ENCODE peak calls at places on chromosomes 2 and 18, in four cellular contexts. U is GM12878, E is HepG2, V is K562. W is an unnamed sample.

GRCh38 chr2:54083440-54083839 is 32.0 kb upstream of the ACYP2 start:
- DNase-seq in V (no peak), U (no peak), E (no peak), W (no peak)

GRCh38 chr2:46462936-46463335 is 16.4 kb upstream of the TMEM247 start:
- DNase-seq in V (no peak), E (no peak), U (no peak), W (no peak)

GRCh38 chr2:106900130-106900529 is 14.2 kb upstream of the ST6GAL2 start:
- DNase-seq in V (no peak), U (no peak), E (no peak), W (no peak)

GRCh38 chr2:180644709-180645108 is 335.7 kb upstream of the UBE2E3 start:
- DNase-seq in V (no peak), U (no peak), E (no peak), W (peak)

GRCh38 chr2:236744316-236745105 is 174.9 kb downstream of the ACKR3 start:
- DNase-seq in E (no peak), U (no peak), V (no peak), W (no peak)

GRCh38 chr2:159375241-159375640 is 88.7 kb upstream of the WDSUB1 start:
- DNase-seq in E (no peak), U (no peak), V (no peak), W (no peak)

GRCh38 chr18:39951321-39951720 is 2003.7 kb upstream of the PIK3C3 start:
- DNase-seq in U (no peak), V (no peak), E (no peak), W (no peak)

GRCh38 chr2:18740428-18740827 is 151.1 kb upstream of the NT5C1B start:
- DNase-seq in E (no peak), U (no peak), V (no peak), W (no peak)

GRCh38 chr18:55079481-55080350 is 120.5 kb upstream of the CCDC68 start:
- DNase-seq in U (no peak), E (no peak), V (no peak), W (no peak)

GRCh38 chr2:201419057-201419635 is 32.1 kb downstream of the TRAK2 start:
- DNase-seq in V (no peak), U (no peak), E (no peak), W (peak)

GRCh38 chr18:55401275-55401620 is 186.7 kb downstream of the TCF4 start:
- DNase-seq in E (no peak), U (no peak), V (no peak), W (no peak)

GRCh38 chr2:241200822-241201395 is 12.4 kb downstream of the ANO7 start:
- DNase-seq in E (no peak), U (no peak), V (no peak), W (no peak)

GRCh38 chr2:105369777-105370690 is 28.8 kb downstream of the FHL2 start:
- DNase-seq in E (peak), V (peak), U (peak), W (peak)

GRCh38 chr2:61967262-61967661 is 61.8 kb downstream of the COMMD1 start:
- DNase-seq in E (no peak), U (no peak), V (no peak), W (no peak)

GRCh38 chr2:202066850-202067249 is 6.2 kb upstream of the KIAA2012 start:
- DNase-seq in V (no peak), E (no peak), U (no peak), W (no peak)

GRCh38 chr2:176081451-176081992 is 2.2 kb downstream of the EVX2 start:
- DNase-seq in U (no peak), V (no peak), E (no peak), W (no peak)
- TF ChIP-seq CHD4 in U (no peak), V (no peak), E (no peak), W (no peak)

GRCh38 chr2:86751778-86752177 is 31.7 kb downstream of the RMND5A start:
- DNase-seq in V (no peak), U (no peak), E (no peak), W (no peak)

GRCh38 chr2:86753606-86754005 is 33.5 kb downstream of the RMND5A start:
- DNase-seq in U (no peak), E (no peak), V (no peak), W (no peak)

GRCh38 chr2:86747708-86748627 is 27.9 kb downstream of the RMND5A start:
- DNase-seq in U (no peak), E (peak), V (peak), W (no peak)

GRCh38 chr2:86752934-86753333 is 32.8 kb downstream of the RMND5A start:
- DNase-seq in U (no peak), E (no peak), V (no peak), W (no peak)

DNA sequence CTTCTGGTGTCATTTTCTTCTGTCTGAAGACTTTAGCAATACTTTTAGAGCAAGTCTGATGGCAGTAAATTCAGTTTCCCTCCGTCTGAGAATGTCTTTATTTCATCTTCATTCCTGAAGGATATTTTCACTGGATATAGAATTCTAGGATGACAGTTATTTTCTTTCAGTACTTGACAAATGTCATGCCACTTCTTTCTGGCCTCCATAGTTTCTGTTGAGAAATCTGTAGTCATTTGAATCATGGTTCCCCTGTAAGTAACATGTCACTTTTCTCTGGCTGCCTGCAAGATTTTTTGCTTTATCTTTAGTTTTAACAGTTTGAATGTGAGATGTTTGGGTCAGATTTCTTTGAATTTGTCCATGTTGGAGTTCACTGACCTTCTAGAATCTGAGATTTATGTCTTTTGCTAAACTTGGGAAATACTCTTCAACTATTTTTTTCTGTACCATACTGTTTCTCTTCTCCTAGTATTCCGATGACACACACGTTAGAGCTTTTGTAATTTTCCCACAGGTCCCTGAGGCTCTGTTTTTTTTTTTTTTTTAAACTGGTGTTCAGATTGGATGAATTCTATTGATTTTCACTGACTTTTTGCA is 30.2 kb downstream of the RMND5A start:
- DNase-seq in V (no peak), U (no peak), E (no peak), W (no peak)
- TF ChIP-seq CHD4 in V (no peak), U (no peak), E (no peak), W (no peak)

DNA sequence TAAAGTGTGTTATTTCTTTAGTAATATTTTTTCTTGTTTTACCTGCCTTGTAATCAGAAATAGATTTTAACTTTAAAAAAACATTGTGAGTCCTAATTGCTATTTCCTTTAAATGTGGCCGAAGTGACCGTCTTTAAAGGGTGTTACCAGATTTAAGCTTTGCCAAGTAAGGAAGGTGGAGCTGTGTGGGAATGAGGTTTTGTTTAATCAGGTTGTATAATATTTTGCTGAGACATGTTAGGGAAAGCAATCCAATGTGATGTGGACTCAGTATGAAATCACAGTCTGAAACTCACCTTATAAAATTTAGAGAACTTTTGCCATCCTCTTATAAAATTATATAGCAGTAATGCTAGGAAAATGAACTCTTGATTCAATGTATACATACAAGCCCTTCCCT is 32.9 kb upstream of the ITPRID2 start:
- DNase-seq in U (no peak), E (no peak), V (no peak), W (no peak)
- TF ChIP-seq CHD4 in U (no peak), E (no peak), V (no peak), W (no peak)

DNA sequence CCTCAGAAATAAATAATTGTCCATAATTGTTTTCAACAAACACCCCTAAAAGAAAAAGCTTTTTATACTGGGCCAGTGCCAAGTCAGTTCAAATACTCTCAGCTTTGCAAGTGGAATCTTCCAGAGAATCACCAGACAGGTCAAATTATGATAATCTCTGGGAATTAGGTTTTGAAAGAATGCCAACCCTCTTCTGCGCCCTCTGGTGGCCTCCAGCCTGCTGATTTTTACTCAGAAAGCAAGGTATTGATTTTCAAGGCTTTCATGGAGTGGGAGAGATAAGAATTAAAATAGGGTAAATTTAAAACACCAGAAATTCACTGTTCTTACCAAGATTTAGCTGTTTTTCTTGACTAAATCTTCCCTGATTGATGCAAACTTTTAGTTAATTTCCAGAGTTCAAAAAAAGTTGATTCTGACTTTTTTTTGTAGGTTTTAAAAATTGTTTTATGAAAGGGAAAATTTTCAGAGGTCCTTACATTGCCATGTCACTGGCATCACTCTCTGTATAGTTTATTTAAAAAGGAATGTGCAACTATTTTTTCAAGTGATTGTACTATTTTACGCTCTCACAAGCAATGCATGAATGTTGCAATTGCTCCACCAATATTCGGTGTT is 282.9 kb upstream of the TNP1 start:
- DNase-seq in V (no peak), E (peak), U (no peak), W (peak)
- TF ChIP-seq CHD4 in V (no peak), E (no peak), U (no peak), W (no peak)

DNA sequence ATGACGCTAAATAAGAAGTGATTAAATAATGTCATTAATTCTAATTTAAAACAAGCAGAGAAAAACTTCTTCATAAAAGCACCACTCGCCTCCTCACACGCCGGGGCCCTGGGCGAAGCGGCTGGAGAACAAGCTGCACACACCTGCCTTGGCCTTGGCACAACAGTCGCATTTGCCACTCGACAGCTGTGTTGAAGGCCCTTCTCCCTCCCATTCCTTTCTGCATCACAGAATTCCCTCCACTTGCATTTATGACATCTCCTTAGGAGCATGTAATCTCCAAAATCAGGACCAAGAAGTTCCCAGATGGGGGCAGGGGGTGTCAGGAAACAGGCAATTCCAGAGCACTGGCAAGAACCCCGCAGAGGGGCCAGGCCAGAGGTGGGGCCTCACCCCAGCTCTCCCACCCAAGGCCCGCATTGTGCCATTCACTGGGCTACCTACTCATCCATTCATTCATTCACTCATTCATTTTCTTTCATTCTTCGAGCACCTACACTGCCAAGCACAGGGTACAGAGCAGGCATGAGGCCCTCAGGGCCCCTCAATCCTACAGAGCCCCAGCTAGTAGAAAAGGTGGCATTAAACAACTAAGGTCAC is 6.4 kb downstream of the HDAC4 start:
- DNase-seq in E (no peak), U (no peak), V (no peak), W (no peak)
- TF ChIP-seq CHD4 in E (no peak), U (no peak), V (no peak), W (no peak)

GRCh38 chr2:191394043-191394442 is 148.8 kb downstream of the MYO1B start:
- DNase-seq in U (no peak), V (no peak), E (no peak), W (no peak)
- TF ChIP-seq CHD4 in U (no peak), V (no peak), E (no peak), W (no peak)

DNA sequence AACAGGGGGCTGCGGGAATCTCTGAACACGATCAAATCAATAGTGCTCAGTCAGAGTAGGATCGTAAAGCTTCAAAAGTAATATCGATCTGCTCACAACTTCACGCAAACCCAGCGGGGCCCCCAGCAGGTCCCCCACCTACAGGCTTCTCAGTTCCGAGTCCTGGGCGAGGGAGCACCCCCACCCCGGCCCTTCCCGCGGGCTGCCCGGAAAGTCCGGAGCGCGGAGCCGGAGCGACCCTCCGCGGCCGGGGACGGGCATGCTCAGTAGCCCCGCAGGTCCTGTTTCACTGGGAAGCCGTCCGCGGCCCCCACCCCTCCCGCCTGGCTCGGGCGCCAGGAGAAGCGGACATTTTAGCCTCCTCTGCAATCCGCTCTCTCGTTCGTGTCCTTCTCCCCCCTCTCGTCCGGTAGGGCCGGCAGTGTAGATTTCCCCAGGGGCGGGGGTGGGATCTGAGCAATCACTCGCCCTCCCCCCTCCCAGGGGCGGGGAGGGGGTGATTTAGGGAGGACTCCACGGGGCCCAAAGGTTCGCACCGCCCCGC is 3.3 kb upstream of the SPRED2 start:
- DNase-seq in E (peak), V (peak), U (no peak), W (peak)
- TF ChIP-seq CHD4 in E (no peak), V (no peak), U (no peak), W (no peak)

DNA sequence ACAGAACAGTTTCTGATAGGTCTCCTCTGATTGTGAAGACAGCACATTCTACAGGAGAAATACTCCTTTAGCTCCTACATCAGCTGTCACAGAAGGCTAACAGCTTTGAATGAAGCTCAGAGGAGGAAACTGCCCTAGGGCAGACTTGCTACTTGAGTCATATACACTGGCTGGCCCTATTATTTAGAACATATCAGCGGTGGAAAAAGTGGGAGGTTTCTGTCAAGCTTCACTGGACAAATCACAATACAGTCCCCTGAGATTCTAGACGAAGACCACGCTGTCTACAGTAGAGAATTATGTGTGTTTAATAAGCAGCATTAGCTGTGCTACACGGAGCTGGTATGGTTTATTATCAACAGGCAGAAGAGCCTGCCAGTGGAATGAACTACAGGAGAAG is 230.9 kb upstream of the FSIP2 start:
- DNase-seq in U (no peak), V (no peak), E (no peak), W (no peak)
- TF ChIP-seq CHD4 in U (no peak), V (no peak), E (no peak), W (no peak)

DNA sequence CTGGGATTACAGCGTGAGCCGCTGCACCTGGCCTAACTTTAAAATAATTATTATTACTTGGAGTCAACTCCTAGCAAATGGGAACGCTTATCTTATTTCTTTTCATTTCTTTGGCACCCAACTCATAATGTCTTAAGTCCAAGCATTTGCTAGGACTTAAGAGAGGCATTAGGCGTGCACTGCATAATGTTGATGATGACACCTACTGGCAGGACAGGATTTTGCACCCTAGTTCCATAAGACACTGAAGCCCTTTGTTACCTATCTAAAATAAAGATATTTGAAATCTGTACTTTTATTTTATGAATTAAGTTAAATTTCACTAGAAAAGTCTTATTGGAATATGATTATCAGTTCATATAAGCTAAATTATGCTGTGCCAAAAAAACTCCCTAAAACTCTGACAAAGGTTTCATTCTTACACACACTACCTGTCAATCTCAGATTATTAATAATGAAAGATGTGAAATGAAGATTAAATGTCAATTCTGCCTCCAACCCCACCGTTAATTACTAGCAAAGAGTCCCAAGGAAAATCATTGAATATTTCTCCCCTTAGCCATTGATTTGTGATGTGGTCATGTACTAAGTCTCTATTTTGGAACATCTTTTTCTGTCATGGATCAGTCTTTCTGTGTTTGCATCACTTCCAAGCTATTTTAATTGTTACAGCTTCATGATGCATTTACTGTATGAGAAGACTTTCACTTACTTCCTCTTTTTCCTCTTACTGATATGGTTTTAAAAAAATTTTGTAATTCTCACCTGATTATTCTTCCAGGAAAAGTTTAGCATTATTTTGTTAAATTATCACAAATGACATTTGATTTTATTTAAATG is 12.7 kb upstream of the CDH2 start:
- DNase-seq in E (peak), U (peak), V (peak), W (no peak)
- TF ChIP-seq CHD4 in E (no peak), U (no peak), V (no peak), W (no peak)